ENCODE peak calls at places on chromosomes 3 and 15, in ten cellular contexts. F is RWPE2; L is activated T-cell treated with anti-CD3 and anti-CD28 coated beads, Interleukin-2, amount 50 U/mL, for 72 hours; W is activated CD8-positive, alpha-beta memory T cell treated with anti-CD3 and anti-CD28 coated beads, Interleukin-2, amount 10 ng/mL, durations not matched to agents 7 days and 5 days; T is gastroesophageal sphincter; C is Panc1; O is left lobe of liver; G is T-cell; J is lower lobe of right lung; R is Right ventricle myocardium superior. E is an unnamed sample.

GRCh38 chr3:50177346-50177745 is 14.1 kb upstream of the GNAT1 start:
- ATAC-seq in F (no peak), L (no peak), W (no peak), T (no peak), C (no peak), O (peak), G (no peak), J (no peak), R (no peak), E (no peak)

GRCh38 chr3:63911901-63912767 is at the start of gene SCAANT1:
- ATAC-seq in F (peak), L (peak), W (peak), T (peak), C (peak), O (peak), G (peak), J (peak), R (peak), E (peak)

GRCh38 chr3:30625541-30626438 is 19.4 kb downstream of the TGFBR2 start:
- ATAC-seq in F (peak), L (no peak), W (no peak), T (peak), C (peak), O (peak), G (no peak), J (no peak), R (no peak), E (peak)

GRCh38 chr3:9767418-9767817 is 2.3 kb downstream of the CAMK1 start:
- ATAC-seq in F (no peak), L (no peak), W (no peak), T (no peak), C (no peak), O (no peak), G (no peak), J (no peak), R (no peak), E (no peak)

GRCh38 chr15:67927501-67928156 is 87.8 kb upstream of the RNU6-1 start:
- ATAC-seq in F (peak), L (no peak), W (no peak), T (peak), C (peak), O (no peak), G (no peak), J (peak), R (peak), E (no peak)

GRCh38 chr3:49132437-49133225 is at the start of gene LAMB2:
- ATAC-seq in F (peak), L (no peak), W (no peak), T (peak), C (peak), O (peak), G (no peak), J (peak), R (peak), E (peak)

GRCh38 chr3:182244222-182244971 is 532.7 kb downstream of the SOX2 start:
- ATAC-seq in F (no peak), L (no peak), W (no peak), T (no peak), C (no peak), O (peak), G (no peak), J (no peak), R (no peak), E (no peak)

GRCh38 chr3:53150247-53151085 is 10.5 kb upstream of the PRKCD start:
- ATAC-seq in F (peak), L (no peak), W (no peak), T (peak), C (peak), O (peak), G (no peak), J (peak), R (peak), E (peak)

GRCh38 chr3:105322570-105323273 is 44.0 kb upstream of the ALCAM start:
- ATAC-seq in F (no peak), L (peak), W (no peak), T (no peak), C (no peak), O (no peak), G (no peak), J (no peak), R (no peak), E (no peak)

GRCh38 chr3:156681003-156681402 is 6.6 kb downstream of the TIPARP start:
- ATAC-seq in F (peak), L (no peak), W (no peak), T (peak), C (peak), O (peak), G (no peak), J (peak), R (peak), E (peak)

GRCh38 chr3:105157766-105158085 is 209.0 kb upstream of the ALCAM start:
- ATAC-seq in F (no peak), L (no peak), W (no peak), T (no peak), C (no peak), O (no peak), G (no peak), J (no peak), R (no peak), E (no peak)

GRCh38 chr15:44775923-44776322 is 39.6 kb downstream of the TRIM69 start:
- ATAC-seq in F (peak), L (no peak), W (no peak), T (no peak), C (no peak), O (no peak), G (no peak), J (no peak), R (no peak), E (peak)

GRCh38 chr15:99155961-99156443 is 51.1 kb downstream of the SYNM start:
- ATAC-seq in F (peak), L (no peak), W (peak), T (no peak), C (no peak), O (peak), G (no peak), J (no peak), R (no peak), E (peak)

GRCh38 chr15:39581501-39582285 is 814 bp downstream of the THBS1 start:
- ATAC-seq in F (no peak), L (no peak), W (no peak), T (no peak), C (peak), O (peak), G (no peak), J (peak), R (peak), E (peak)

GRCh38 chr3:127915115-127915936 is at the start of gene KBTBD12:
- ATAC-seq in F (no peak), L (no peak), W (no peak), T (peak), C (peak), O (peak), G (no peak), J (peak), R (peak), E (no peak)

GRCh38 chr3:4332111-4332510 is 28.9 kb downstream of the SETMAR start:
- ATAC-seq in F (no peak), L (no peak), W (no peak), T (no peak), C (no peak), O (no peak), G (no peak), J (no peak), R (no peak), E (no peak)

GRCh38 chr3:81270603-81271371 is 490.7 kb downstream of the GBE1 start:
- ATAC-seq in F (no peak), L (no peak), W (no peak), T (no peak), C (no peak), O (no peak), G (no peak), J (no peak), R (no peak), E (no peak)

GRCh38 chr3:47976135-47976758 is 40.0 kb downstream of the MAP4 start:
- ATAC-seq in F (no peak), L (no peak), W (no peak), T (no peak), C (no peak), O (no peak), G (no peak), J (no peak), R (no peak), E (no peak)

GRCh38 chr3:195395208-195395816 is 47.5 kb downstream of the ACAP2 start:
- ATAC-seq in F (no peak), L (no peak), W (no peak), T (no peak), C (no peak), O (peak), G (no peak), J (no peak), R (no peak), E (no peak)